ENCODE peak calls at places on chromosomes 11 and 22, in nine cellular contexts. B is GM12865, K is esophagus squamous epithelium, V is H1, F is tibial nerve, S is astrocyte, R is endodermal cell, I is AG09309, G is osteocyte. L is an unnamed sample.

GRCh38 chr11:68328374-68329091 is 16.1 kb downstream of the LRP5 start:
- DNase-seq in G (no peak), K (no peak), F (no peak), B (no peak), V (no peak), R (peak; percentile 79), S (no peak), I (no peak), L (peak; percentile 62)

GRCh38 chr22:45688606-45689080 is 17.0 kb downstream of the ATXN10 start:
- DNase-seq in G (no peak), I (peak; percentile 78), R (no peak), K (no peak), V (no peak), F (no peak), B (no peak), S (peak; percentile 95), L (no peak)

GRCh38 chr11:65417221-65417701 is 5.3 kb upstream of the NEAT1 start:
- DNase-seq in S (no peak), I (no peak), G (peak; percentile 82), B (peak; percentile 50), V (peak; percentile 48), K (no peak), F (peak; percentile 34), R (peak; percentile 81), L (peak; percentile 71)

GRCh38 chr11:19817265-19817851 is 104.7 kb downstream of the NAV2 start:
- DNase-seq in F (no peak), I (no peak), K (no peak), R (peak; percentile 87), G (no peak), S (no peak), B (no peak), V (peak; percentile 77), L (no peak)

GRCh38 chr11:66279092-66279797 is 1.3 kb downstream of the CNIH2 start:
- DNase-seq in B (no peak), G (no peak), V (peak; percentile 57), I (no peak), R (peak; percentile 64), S (no peak), K (no peak), F (no peak), L (no peak)

GRCh38 chr11:108223449-108224149 is 732 bp downstream of the ATM start:
- DNase-seq in S (peak; percentile 48), F (no peak), V (no peak), K (no peak), R (no peak), I (no peak), G (no peak), B (peak; percentile 76), L (peak; percentile 41)

GRCh38 chr22:32328306-32329201 is 29.1 kb upstream of the RFPL3 start:
- DNase-seq in K (no peak), F (no peak), B (no peak), S (no peak), G (peak; percentile 68), R (peak; percentile 30), V (peak; percentile 36), I (no peak), L (no peak)

GRCh38 chr11:132126973-132127900 is 756.8 kb downstream of the NTM start:
- DNase-seq in I (peak; percentile 74), B (peak; percentile 22), K (no peak), R (peak; percentile 78), V (no peak), F (peak; percentile 61), G (no peak), S (peak; percentile 86), L (peak; percentile 23)

GRCh38 chr11:82872377-82873150 is 27.7 kb downstream of the PRCP start:
- DNase-seq in G (no peak), B (no peak), R (no peak), S (no peak), V (no peak), I (no peak), F (no peak), K (no peak), L (no peak)

GRCh38 chr22:35467788-35468187 is 67.8 kb downstream of the MCM5 start:
- DNase-seq in G (no peak), S (peak; percentile 19), V (no peak), K (no peak), F (peak; percentile 55), B (no peak), I (no peak), R (peak; percentile 74), L (no peak)

GRCh38 chr22:44449683-44450425 is 48.2 kb downstream of the RTL6 start:
- DNase-seq in G (no peak), F (no peak), K (no peak), S (no peak), R (peak; percentile 31), V (no peak), I (no peak), B (no peak), L (no peak)

GRCh38 chr22:50200333-50201190 is at the start of gene SELENOO:
- DNase-seq in V (peak; percentile 85), B (peak; percentile 95), S (peak; percentile 67), G (peak; percentile 96), I (peak; percentile 24), R (peak; percentile 97), F (peak; percentile 83), K (peak; percentile 67), L (peak; percentile 94)
- TF ChIP-seq CTCF in V (no peak), B (no peak), S (no peak), G (no peak), I (no peak), R (no peak), F (no peak), K (no peak), L (no peak)

GRCh38 chr22:20632518-20632917 is 125.1 kb downstream of the MED15 start:
- DNase-seq in V (no peak), F (no peak), K (no peak), B (no peak), G (no peak), S (no peak), R (no peak), I (no peak), L (no peak)
- TF ChIP-seq CTCF in V (no peak), F (no peak), K (no peak), B (no peak), G (no peak), S (no peak), R (no peak), I (no peak), L (no peak)

GRCh38 chr11:14420223-14420622 is 61.2 kb upstream of the RRAS2 start:
- DNase-seq in G (no peak), R (peak; percentile 78), S (no peak), I (no peak), K (no peak), F (no peak), B (no peak), V (no peak), L (no peak)

GRCh38 chr11:14417186-14417585 is 58.2 kb upstream of the RRAS2 start:
- DNase-seq in G (no peak), V (no peak), R (no peak), F (no peak), K (no peak), I (no peak), B (no peak), S (no peak), L (no peak)

GRCh38 chr11:14417975-14418374 is 59.0 kb upstream of the RRAS2 start:
- DNase-seq in I (no peak), K (no peak), G (no peak), R (no peak), V (no peak), F (no peak), S (no peak), B (no peak), L (no peak)

GRCh38 chr11:14422052-14422813 is 63.2 kb upstream of the RRAS2 start:
- DNase-seq in F (peak; percentile 33), I (peak; percentile 96), B (no peak), V (peak; percentile 67), G (peak; percentile 96), K (peak; percentile 6), R (peak; percentile 96), S (peak; percentile 99), L (no peak)

GRCh38 chr11:14418801-14419417 is 59.9 kb upstream of the RRAS2 start:
- DNase-seq in K (no peak), G (no peak), V (no peak), R (peak; percentile 75), I (no peak), S (no peak), B (peak; percentile 17), F (no peak), L (peak; percentile 15)
- TF ChIP-seq CTCF in K (no peak), G (peak; percentile 55), V (peak; percentile 84), R (peak; percentile 77), I (peak; percentile 22), S (peak; percentile 31), B (peak; percentile 46), F (no peak), L (peak; percentile 71)

DNA sequence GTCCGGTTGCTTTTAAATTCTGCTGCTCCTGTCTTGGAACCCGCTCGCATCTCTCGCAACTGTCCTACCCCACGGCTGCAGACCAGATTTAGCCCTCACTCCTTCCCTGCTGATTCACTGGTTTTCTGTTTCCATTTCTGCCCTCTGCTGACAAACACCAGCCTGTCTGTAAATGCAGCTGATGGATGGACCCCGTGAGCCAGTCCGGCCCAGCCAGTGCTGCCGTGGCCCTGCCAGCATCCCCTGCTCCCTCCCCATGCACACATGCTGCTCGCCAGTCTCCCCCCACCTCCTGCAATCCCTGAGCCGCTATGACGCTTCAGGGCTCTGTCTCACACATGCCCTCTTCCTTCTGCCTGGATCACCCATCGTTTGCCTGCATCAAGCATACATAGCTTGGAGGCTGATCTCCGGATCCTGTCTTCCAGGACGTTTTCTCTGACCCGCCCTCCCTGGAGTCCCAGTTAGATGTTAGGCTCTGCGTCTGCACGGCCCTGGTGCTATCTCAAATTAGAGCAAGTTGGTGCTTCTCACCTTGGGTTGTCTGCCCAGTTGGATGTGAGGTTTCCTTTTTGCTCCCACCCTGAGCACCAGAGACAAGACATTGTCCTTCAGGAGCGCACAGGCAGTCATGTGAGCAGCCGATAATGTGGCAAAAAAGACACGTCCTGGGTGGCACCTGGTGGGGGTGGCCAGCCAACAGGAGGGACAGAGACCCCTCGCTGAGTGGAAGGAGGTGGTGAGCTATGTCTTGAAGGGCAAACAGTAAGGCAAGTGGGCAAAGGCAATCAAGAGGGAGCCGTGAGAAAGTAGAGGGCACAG is 4.3 kb upstream of the ACR start:
- DNase-seq in V (peak; percentile 42), R (no peak), K (no peak), I (peak; percentile 10), B (no peak), F (peak; percentile 10), G (peak; percentile 72), S (no peak), L (no peak)
- TF ChIP-seq CTCF in V (no peak), R (no peak), K (no peak), I (no peak), B (no peak), F (no peak), G (peak; percentile 11), S (no peak), L (no peak)

GRCh38 chr11:128848815-128849455 is 18.2 kb downstream of the KCNJ1 start:
- DNase-seq in K (no peak), G (no peak), R (peak; percentile 96), F (no peak), I (no peak), B (peak; percentile 71), S (no peak), V (peak; percentile 97), L (peak; percentile 84)
- TF ChIP-seq CTCF in K (peak; percentile 34), G (peak; percentile 67), R (peak; percentile 99), F (peak; percentile 9), I (peak; percentile 57), B (peak; percentile 85), S (peak; percentile 74), V (peak; percentile 94), L (peak; percentile 81)

GRCh38 chr11:102254047-102254446 is 63.2 kb upstream of the BIRC3 start:
- DNase-seq in F (no peak), I (no peak), R (peak; percentile 63), K (no peak), B (no peak), S (no peak), G (no peak), V (no peak), L (no peak)
- TF ChIP-seq CTCF in F (no peak), I (peak; percentile 28), R (peak; percentile 73), K (no peak), B (peak; percentile 22), S (no peak), G (peak; percentile 13), V (peak; percentile 64), L (peak; percentile 52)